ENCODE peak calls at places on chromosomes 4 and X, in seven cellular contexts. R is NCI-H748 treated with DMSO at 0.1 percent for 48 hours; G is CD4-positive, CD25-positive, alpha-beta regulatory T cell; S is Peyer's patch; O is left lung; M is thyroid gland; A is AG08396. X is an unnamed sample.

GRCh38 chr4:185359767-185360446 is 35.8 kb downstream of the LRP2BP start:
- DNase-seq in A (no peak), M (no peak), O (no peak), R (no peak), S (no peak), G (no peak), X (no peak)

GRCh38 chrX:139739138-139739537 is 31.2 kb upstream of the MCF2 start:
- DNase-seq in O (no peak), M (no peak), R (no peak), G (no peak), A (peak; percentile 7), S (no peak), X (no peak)

GRCh38 chr4:20860878-20861277 is 160.6 kb downstream of the PACRGL start:
- DNase-seq in S (no peak), G (no peak), A (no peak), O (no peak), M (no peak), R (no peak), X (no peak)

GRCh38 chr4:54066088-54066415 is 1.6 kb upstream of the CHIC2 start:
- DNase-seq in O (no peak), A (no peak), G (no peak), S (no peak), M (no peak), R (no peak), X (no peak)

GRCh38 chr4:25856756-25857155 is 6.0 kb downstream of the SEL1L3 start:
- DNase-seq in O (no peak), G (no peak), R (no peak), A (no peak), M (no peak), S (no peak), X (no peak)

GRCh38 chr4:91621446-91621845 is 682.3 kb upstream of the GRID2 start:
- DNase-seq in A (no peak), M (no peak), S (no peak), G (no peak), O (no peak), R (no peak), X (no peak)

GRCh38 chr4:184802203-184803015 is 23.4 kb downstream of the ACSL1 start:
- DNase-seq in S (no peak), R (no peak), O (no peak), G (no peak), M (no peak), A (no peak), X (no peak)

GRCh38 chr4:33751050-33751449 is 2493.3 kb downstream of the ARAP2 start:
- DNase-seq in M (no peak), G (no peak), S (no peak), O (no peak), R (no peak), A (no peak), X (no peak)

GRCh38 chr4:16289872-16290554 is 63.7 kb upstream of the TAPT1 start:
- DNase-seq in O (no peak), R (peak; percentile 30), A (peak; percentile 29), G (peak; percentile 13), S (no peak), M (no peak), X (peak; percentile 2)

GRCh38 chr4:151917145-151917775 is 156.5 kb upstream of the GATB start:
- DNase-seq in O (no peak), G (no peak), R (no peak), A (no peak), M (no peak), S (no peak), X (no peak)

GRCh38 chrX:96650023-96650422 is 34.6 kb upstream of the DIAPH2 start:
- DNase-seq in R (no peak), O (no peak), G (no peak), A (no peak), S (no peak), M (no peak), X (no peak)

GRCh38 chr4:1177274-1178141 is 5.1 kb upstream of the SPON2 start:
- DNase-seq in A (no peak), O (no peak), R (no peak), S (no peak), M (no peak), G (no peak), X (no peak)

GRCh38 chrX:70289168-70289792 is 447 bp downstream of the PDZD11 start:
- DNase-seq in G (no peak), S (no peak), M (no peak), A (peak; percentile 28), R (no peak), O (no peak), X (no peak)

GRCh38 chr4:58451707-58452106 is 1341.5 kb upstream of the IGFBP7 start:
- DNase-seq in O (no peak), A (no peak), M (no peak), S (no peak), R (no peak), G (no peak), X (no peak)

GRCh38 chr4:20266215-20267082 is 14.7 kb downstream of the SLIT2 start:
- DNase-seq in S (no peak), A (no peak), R (no peak), G (no peak), O (no peak), M (no peak), X (no peak)

GRCh38 chrX:72349190-72349589 is 43.5 kb upstream of the CITED1 start:
- DNase-seq in O (no peak), A (no peak), G (no peak), R (no peak), S (no peak), M (no peak), X (no peak)

GRCh38 chr4:103118171-103118570 is 18.5 kb upstream of the BDH2 start:
- DNase-seq in M (no peak), R (no peak), O (no peak), A (no peak), G (no peak), S (no peak), X (no peak)

X was measured in LNCaP clone FGC.